ENCODE peak calls at places on chromosomes 2 and 18, in ten cellular contexts. Z is dorsolateral prefrontal cortex, F is tibial artery, T is MM.1S, W is AG09309, X is brain microvascular endothelial cell, G is psoas muscle, H is keratinocyte, P is astrocyte of the cerebellum, V is HCT116. A is an unnamed sample.

GRCh38 chr2:129092871-129093385 is 774.3 kb upstream of the HS6ST1 start:
- DNase-seq in Z (no peak), F (no peak), G (no peak), P (no peak), V (no peak), W (no peak), T (no peak), H (no peak), X (no peak), A (no peak)

GRCh38 chr2:215002500-215002899 is 135.9 kb downstream of the ABCA12 start:
- DNase-seq in H (no peak), X (peak), F (no peak), W (peak), V (peak), P (peak), T (peak), Z (no peak), G (no peak), A (peak)

GRCh38 chr2:191811807-191812602 is 34.9 kb downstream of the CAVIN2 start:
- DNase-seq in Z (peak), H (no peak), G (peak), P (peak), W (peak), X (peak), F (no peak), T (peak), V (peak), A (peak)

GRCh38 chr2:71685073-71685848 is 231.9 kb downstream of the DYSF start:
- DNase-seq in Z (no peak), F (peak), T (no peak), H (no peak), X (no peak), G (peak), W (no peak), P (no peak), V (no peak), A (no peak)

GRCh38 chr2:25029183-25029554 is 12.7 kb upstream of the EFR3B start:
- DNase-seq in X (no peak), F (no peak), V (no peak), T (no peak), W (no peak), G (no peak), Z (no peak), P (no peak), H (no peak), A (no peak)

GRCh38 chr2:225090746-225091145 is 48.5 kb upstream of the DOCK10 start:
- DNase-seq in T (no peak), Z (no peak), G (no peak), V (no peak), W (no peak), F (no peak), P (no peak), H (no peak), X (peak), A (peak)

GRCh38 chr18:13451661-13452447 is 233.3 kb downstream of the LDLRAD4 start:
- DNase-seq in T (no peak), Z (no peak), W (no peak), V (no peak), H (no peak), X (no peak), G (no peak), P (no peak), F (peak), A (no peak)

GRCh38 chr2:183243760-183244159 is 119.5 kb downstream of the NUP35 start:
- DNase-seq in P (no peak), X (no peak), G (no peak), T (no peak), Z (no peak), F (no peak), V (no peak), W (no peak), H (peak), A (no peak)

GRCh38 chr2:10430886-10431622 is 17.1 kb downstream of the ODC1 start:
- DNase-seq in F (no peak), P (no peak), H (no peak), X (no peak), Z (no peak), W (no peak), G (peak), V (no peak), T (no peak), A (no peak)

GRCh38 chr18:3599235-3599634 is 149.3 kb downstream of the TGIF1 start:
- DNase-seq in F (no peak), P (no peak), Z (no peak), X (no peak), G (no peak), T (no peak), V (no peak), W (no peak), H (no peak), A (no peak)

GRCh38 chr2:21118302-21118920 is 5.4 kb upstream of the TDRD15 start:
- DNase-seq in Z (no peak), X (peak), V (peak), T (peak), F (no peak), H (no peak), W (no peak), G (no peak), P (no peak), A (peak)

GRCh38 chr2:18244840-18245239 is 315.6 kb downstream of the RDH14 start:
- DNase-seq in G (no peak), T (no peak), V (no peak), F (no peak), H (no peak), X (no peak), Z (no peak), P (no peak), W (no peak), A (no peak)

GRCh38 chr2:48734576-48735303 is 20.8 kb downstream of the LHCGR start:
- DNase-seq in H (no peak), F (no peak), T (no peak), X (no peak), Z (no peak), P (no peak), G (no peak), V (no peak), W (no peak), A (no peak)

GRCh38 chr18:43866696-43867095 is 589.4 kb upstream of the SYT4 start:
- DNase-seq in F (no peak), T (no peak), V (no peak), H (no peak), P (no peak), X (no peak), G (no peak), Z (no peak), W (no peak), A (no peak)

GRCh38 chr2:31420936-31421335 is 6.4 kb upstream of the XDH start:
- DNase-seq in T (no peak), Z (no peak), H (no peak), P (no peak), V (no peak), F (no peak), W (peak), X (no peak), G (no peak), A (peak)

GRCh38 chr2:216159646-216160045 is 50.5 kb downstream of the XRCC5 start:
- DNase-seq in F (no peak), V (no peak), X (no peak), T (no peak), Z (no peak), P (no peak), G (no peak), H (no peak), W (no peak), A (no peak)

GRCh38 chr2:147198651-147199171 is 646.1 kb upstream of the ACVR2A start:
- DNase-seq in H (no peak), F (no peak), P (peak), G (no peak), V (no peak), X (no peak), T (no peak), W (no peak), Z (no peak), A (no peak)

GRCh38 chr2:7012141-7012809 is 95.1 kb downstream of the RNF144A start:
- DNase-seq in G (peak), V (no peak), H (no peak), X (peak), P (no peak), W (peak), Z (peak), F (no peak), T (no peak), A (peak)

GRCh38 chr2:100216015-100216414 is 73.6 kb upstream of the AFF3 start:
- DNase-seq in V (no peak), P (no peak), H (no peak), Z (no peak), X (no peak), W (no peak), T (no peak), F (no peak), G (no peak), A (no peak)

GRCh38 chr2:156437272-156437671 is 1.1 kb downstream of the GPD2 start:
- DNase-seq in P (no peak), H (no peak), X (no peak), F (peak), T (no peak), Z (no peak), G (peak), W (no peak), V (no peak), A (peak)

GRCh38 chr2:20353597-20353996 is 3.0 kb upstream of the PUM2 start:
- DNase-seq in W (no peak), P (no peak), G (no peak), V (no peak), F (no peak), Z (no peak), T (no peak), X (no peak), H (peak), A (no peak)

GRCh38 chr2:37784071-37784758 is 112.8 kb upstream of the CDC42EP3 start:
- DNase-seq in T (no peak), G (no peak), P (no peak), Z (no peak), H (no peak), F (no peak), V (no peak), X (no peak), W (no peak), A (no peak)

GRCh38 chr2:44836174-44836573 is 105.3 kb upstream of the SIX3 start:
- DNase-seq in V (no peak), Z (no peak), T (no peak), W (no peak), G (no peak), H (no peak), P (no peak), X (no peak), F (no peak), A (no peak)

GRCh38 chr2:213551526-213551925 is 267.3 kb downstream of the SPAG16 start:
- DNase-seq in T (peak), V (no peak), H (no peak), P (no peak), G (no peak), X (no peak), Z (no peak), W (no peak), F (no peak), A (no peak)

GRCh38 chr2:85066874-85067351 is 66.3 kb upstream of the TCF7L1 start:
- DNase-seq in G (peak), H (no peak), P (peak), W (peak), X (peak), V (peak), F (peak), Z (peak), T (peak), A (peak)

GRCh38 chr2:217430916-217431576 is 571.2 kb upstream of the TNP1 start:
- DNase-seq in X (no peak), W (no peak), H (no peak), V (no peak), F (no peak), P (no peak), Z (no peak), G (no peak), T (no peak), A (peak)

GRCh38 chr2:238320648-238321281 is 447 bp downstream of the TRAF3IP1 start:
- DNase-seq in P (no peak), V (no peak), T (no peak), W (no peak), G (no peak), H (no peak), F (no peak), Z (no peak), X (no peak), A (peak)

GRCh38 chr2:239178954-239179353 is 221.9 kb downstream of the HDAC4 start:
- DNase-seq in P (no peak), W (no peak), X (no peak), T (no peak), F (peak), V (no peak), G (peak), H (no peak), Z (peak), A (no peak)

GRCh38 chr18:55228191-55228590 is 268.9 kb upstream of the CCDC68 start:
- DNase-seq in V (no peak), T (no peak), H (no peak), F (no peak), Z (no peak), G (no peak), X (no peak), W (no peak), P (no peak), A (no peak)

GRCh38 chr2:179263015-179263414 is 1.6 kb downstream of the SESTD1 start:
- DNase-seq in V (no peak), H (no peak), T (no peak), F (no peak), P (no peak), G (no peak), X (no peak), Z (no peak), W (no peak), A (peak)

GRCh38 chr2:24825883-24826800 is 32.9 kb downstream of the CENPO start:
- DNase-seq in W (no peak), T (no peak), X (no peak), V (no peak), H (no peak), P (no peak), G (peak), F (peak), Z (no peak), A (peak)

DNA sequence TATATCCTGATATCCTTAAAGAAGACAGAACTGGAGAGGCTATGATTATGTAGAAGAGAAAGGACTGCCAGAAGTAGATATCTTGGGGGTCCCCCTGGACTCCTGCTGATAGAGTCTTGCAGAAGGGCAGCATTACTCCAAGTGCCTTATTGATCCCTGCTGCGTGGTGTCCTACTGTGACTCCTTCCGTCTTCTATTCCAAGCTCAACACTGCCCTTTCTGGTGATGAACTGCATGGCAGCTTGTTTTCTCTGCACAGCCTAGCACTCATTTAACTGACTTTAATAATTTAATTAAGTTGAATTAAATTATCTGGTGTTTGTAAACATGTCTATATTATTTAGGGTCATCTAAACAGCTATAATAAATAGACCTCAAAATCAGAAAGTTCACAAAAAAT is 194.1 kb upstream of the DSEL start:
- DNase-seq in F (no peak), V (no peak), G (no peak), H (no peak), X (peak), P (no peak), Z (no peak), T (no peak), W (no peak), A (no peak)
- TF ChIP-seq CTCF in F (no peak), V (no peak), G (no peak), H (peak), X (peak), P (no peak), Z (no peak), T (no peak), W (no peak), A (no peak)

DNA sequence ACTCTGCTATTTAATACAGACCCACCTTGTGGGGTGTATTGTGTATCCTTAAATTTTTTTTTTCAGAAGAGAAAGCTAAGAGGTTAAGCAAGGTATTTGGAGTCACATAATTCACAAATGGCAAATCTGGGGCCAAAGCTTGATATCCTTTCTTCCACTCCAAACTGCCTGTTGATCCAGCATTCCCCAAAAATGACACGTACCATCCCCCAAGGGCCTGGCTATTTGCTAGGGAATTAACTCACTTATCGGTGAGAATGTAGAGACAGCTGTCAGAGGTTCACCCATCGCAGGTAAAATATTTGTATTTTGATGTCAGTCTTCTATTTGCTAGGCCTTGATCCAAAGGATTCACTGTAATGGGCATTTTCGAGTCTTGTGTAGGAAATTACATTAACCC is 103.6 kb upstream of the FZD7 start:
- DNase-seq in P (no peak), H (no peak), T (no peak), Z (no peak), F (no peak), W (no peak), G (no peak), V (no peak), X (no peak), A (no peak)
- H3K4me3 ChIP-seq in P (no peak), H (no peak), T (no peak), Z (no peak), F (no peak), W (no peak), G (no peak), V (no peak), X (no peak), A (no peak)

GRCh38 chr2:103738626-103739025 is 976.8 kb downstream of the TMEM182 start:
- DNase-seq in T (no peak), F (no peak), G (no peak), V (no peak), Z (no peak), H (no peak), X (no peak), P (no peak), W (no peak), A (no peak)

GRCh38 chr2:103739216-103739615 is 977.4 kb downstream of the TMEM182 start:
- DNase-seq in G (no peak), W (no peak), X (no peak), F (no peak), Z (no peak), P (no peak), T (no peak), H (no peak), V (no peak), A (no peak)

GRCh38 chr2:103738108-103738507 is 976.3 kb downstream of the TMEM182 start:
- DNase-seq in F (no peak), X (no peak), W (no peak), H (no peak), P (no peak), T (no peak), Z (no peak), G (no peak), V (no peak), A (no peak)

DNA sequence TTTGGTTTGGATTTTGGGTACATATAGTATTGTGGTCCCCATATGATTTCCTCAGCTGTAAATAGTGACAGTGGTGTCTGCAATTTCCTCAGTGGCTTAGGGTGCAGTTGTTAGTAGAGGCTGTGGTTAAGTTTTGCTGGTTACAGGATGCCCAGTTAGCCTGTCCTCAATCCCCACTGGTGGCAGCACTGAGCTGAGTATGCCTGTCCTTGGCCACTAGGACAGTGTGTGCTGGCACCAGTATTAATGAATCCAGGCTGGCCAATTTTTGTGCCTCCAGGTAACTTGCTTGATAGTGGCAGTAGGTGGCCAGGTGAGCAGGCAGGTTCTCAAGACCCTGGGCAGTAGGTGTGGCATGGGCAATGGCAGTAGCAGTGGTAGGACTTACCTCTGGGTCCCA is 973.1 kb downstream of the TMEM182 start:
- DNase-seq in W (no peak), F (no peak), V (no peak), Z (no peak), P (no peak), H (no peak), X (no peak), G (no peak), T (no peak), A (no peak)
- TF ChIP-seq CTCF in W (no peak), F (no peak), V (no peak), Z (no peak), P (no peak), H (no peak), X (no peak), G (no peak), T (no peak), A (no peak)

GRCh38 chr2:241833101-241833937 is 24.3 kb downstream of the NEU4 start:
- DNase-seq in P (no peak), H (no peak), F (no peak), W (peak), V (no peak), Z (no peak), G (no peak), T (no peak), X (no peak), A (peak)

GRCh38 chr2:241835605-241836004 is 23.1 kb downstream of the PDCD1 start:
- DNase-seq in Z (no peak), P (no peak), H (no peak), V (no peak), F (no peak), W (no peak), T (no peak), X (no peak), G (no peak), A (no peak)

GRCh38 chr2:241836257-241836656 is 22.4 kb downstream of the PDCD1 start:
- DNase-seq in P (no peak), T (no peak), W (no peak), X (no peak), H (no peak), V (no peak), F (no peak), G (no peak), Z (no peak), A (no peak)

GRCh38 chr2:241834853-241835210 is 23.9 kb downstream of the PDCD1 start:
- DNase-seq in F (no peak), X (no peak), G (no peak), T (no peak), Z (no peak), H (no peak), V (no peak), W (no peak), P (no peak), A (no peak)

DNA sequence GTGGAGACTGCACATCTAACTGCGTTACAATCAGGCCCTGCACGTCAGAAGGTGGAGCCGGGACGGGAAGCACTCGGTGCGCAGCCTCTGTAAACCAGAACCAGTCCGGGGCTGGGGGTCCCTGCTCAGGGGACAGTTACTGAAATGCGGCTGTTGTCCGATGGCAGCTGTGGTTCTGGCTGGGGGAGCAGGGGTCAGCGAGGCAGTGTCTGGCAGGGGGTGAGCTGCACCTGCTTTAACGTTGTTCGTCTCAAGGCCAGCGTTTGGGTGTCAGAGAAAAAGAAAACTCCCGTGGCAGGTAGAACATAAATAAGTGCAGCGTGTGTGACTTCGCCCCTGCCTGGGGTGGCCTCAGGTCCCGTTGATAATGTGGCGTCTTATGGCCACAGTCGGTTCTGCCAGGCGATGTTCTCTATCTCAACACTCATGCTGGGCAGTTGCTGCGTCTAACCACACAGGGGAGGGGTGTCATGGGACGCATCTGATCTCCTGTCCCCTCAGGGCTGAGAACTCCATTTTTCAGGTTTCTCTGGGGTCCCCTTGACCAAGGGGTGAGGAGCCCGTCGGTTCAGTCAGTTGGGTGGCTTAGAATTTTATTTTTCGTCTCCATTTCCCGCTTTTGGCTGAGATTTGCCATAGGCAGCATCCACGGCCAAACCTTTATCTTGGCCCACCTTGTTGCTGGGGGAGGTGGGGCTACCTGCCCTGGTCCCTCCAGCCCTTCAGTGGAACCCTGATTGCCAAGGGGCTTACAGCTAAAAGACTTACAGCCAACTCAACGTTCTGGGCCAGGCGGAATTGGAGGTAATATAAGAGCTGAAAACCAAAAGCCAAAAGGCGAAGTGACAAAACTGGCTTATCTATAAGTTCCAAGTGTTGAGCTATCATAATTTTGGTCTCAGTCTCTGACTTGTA is 24.5 kb downstream of the PDCD1 start:
- DNase-seq in X (no peak), T (no peak), G (no peak), Z (no peak), P (no peak), H (no peak), V (no peak), W (no peak), F (no peak), A (no peak)
- H3K4me3 ChIP-seq in X (no peak), T (no peak), G (no peak), Z (no peak), P (no peak), H (no peak), V (no peak), W (no peak), F (no peak), A (no peak)